ENCODE peak calls at places on chromosomes 1 and 21, in ten cellular contexts. Z is prostate gland, T is PC-3, W is HAP-1, V is foreskin fibroblast, I is astrocyte, C is lower lobe of right lung, U is IMR-90, B is ascending aorta, J is cardiac muscle cell. Q is an unnamed sample.

GRCh38 chr1:154579382-154579781 is 11.8 kb downstream of the CHRNB2 start:
- DNase-seq in B (no peak), C (no peak), T (no peak), I (no peak), W (no peak), J (no peak), U (no peak), Z (no peak), V (no peak), Q (no peak)

GRCh38 chr1:212475151-212475550 is 42.4 kb downstream of the NENF start:
- DNase-seq in T (no peak), U (no peak), J (no peak), C (no peak), Z (no peak), W (no peak), V (no peak), B (no peak), I (no peak), Q (no peak)

GRCh38 chr1:222801067-222801466 is 13.8 kb upstream of the DISP1 start:
- DNase-seq in J (no peak), T (no peak), Z (no peak), U (no peak), W (no peak), I (no peak), C (no peak), V (no peak), B (no peak), Q (no peak)

GRCh38 chr1:53413175-53414001 is 45.8 kb upstream of the DMRTB1 start:
- DNase-seq in I (peak), Z (no peak), T (peak), U (peak), B (no peak), C (no peak), V (no peak), W (no peak), J (no peak), Q (peak)

GRCh38 chr21:16534408-16535099 is 804.8 kb downstream of the USP25 start:
- DNase-seq in W (peak), I (peak), J (peak), C (no peak), B (peak), Z (peak), V (peak), T (no peak), U (peak), Q (no peak)

GRCh38 chr1:157577420-157577819 is 20.5 kb downstream of the FCRL4 start:
- DNase-seq in T (no peak), B (no peak), J (no peak), I (no peak), Z (no peak), U (no peak), V (no peak), W (no peak), C (no peak), Q (no peak)

GRCh38 chr1:24966121-24966723 is 36.1 kb upstream of the RUNX3 start:
- DNase-seq in Z (no peak), U (no peak), V (no peak), C (no peak), B (no peak), I (no peak), J (no peak), T (no peak), W (no peak), Q (no peak)

GRCh38 chr1:207911983-207912760 is 1.2 kb upstream of the CD34 start:
- DNase-seq in T (peak), V (no peak), I (no peak), B (no peak), J (no peak), Z (no peak), C (no peak), W (no peak), U (no peak), Q (no peak)

GRCh38 chr1:234616644-234617043 is 6.7 kb upstream of the IRF2BP2 start:
- DNase-seq in B (no peak), W (no peak), T (no peak), U (peak), V (no peak), J (no peak), C (no peak), I (peak), Z (no peak), Q (no peak)

GRCh38 chr1:241412646-241413045 is 55.6 kb upstream of the RGS7 start:
- DNase-seq in I (no peak), J (no peak), V (no peak), W (no peak), T (no peak), U (no peak), Z (no peak), B (no peak), C (no peak), Q (no peak)

GRCh38 chr21:40732998-40733397 is 114.0 kb downstream of the DSCAM start:
- DNase-seq in C (no peak), Z (no peak), V (no peak), I (no peak), J (no peak), W (no peak), U (no peak), B (no peak), T (no peak), Q (no peak)

GRCh38 chr1:12434174-12434573 is 183.8 kb downstream of the DHRS3 start:
- DNase-seq in B (peak), J (no peak), W (no peak), T (peak), C (no peak), U (peak), V (peak), Z (no peak), I (peak), Q (no peak)

GRCh38 chr1:16324456-16324890 is 27.8 kb downstream of the FBXO42 start:
- DNase-seq in V (peak), J (no peak), B (peak), W (no peak), T (peak), U (peak), C (no peak), Z (peak), I (peak), Q (peak)

GRCh38 chr1:18119289-18119688 is 11.7 kb downstream of the IGSF21 start:
- DNase-seq in B (no peak), U (no peak), T (no peak), C (no peak), I (no peak), Z (no peak), W (no peak), V (no peak), J (no peak), Q (no peak)

GRCh38 chr1:204507317-204508105 is 8.7 kb upstream of the MDM4 start:
- DNase-seq in J (peak), C (no peak), V (peak), T (peak), B (no peak), U (peak), W (peak), I (peak), Z (no peak), Q (no peak)

GRCh38 chr1:183982172-183982963 is 55.2 kb downstream of the COLGALT2 start:
- DNase-seq in I (no peak), T (no peak), J (no peak), V (no peak), U (no peak), Z (no peak), C (no peak), W (no peak), B (no peak), Q (no peak)

GRCh38 chr1:207935166-207935583 is 24.2 kb upstream of the CD34 start:
- DNase-seq in U (no peak), Z (no peak), I (no peak), V (no peak), T (no peak), J (no peak), C (no peak), W (no peak), B (no peak), Q (no peak)

GRCh38 chr21:45308211-45309068 is 20.7 kb upstream of the POFUT2 start:
- DNase-seq in V (no peak), C (peak), J (no peak), I (peak), B (no peak), U (peak), Z (no peak), W (no peak), T (no peak), Q (peak)

GRCh38 chr1:20448626-20449215 is 37.3 kb downstream of the CAMK2N1 start:
- DNase-seq in B (no peak), J (no peak), Z (no peak), T (no peak), W (no peak), C (no peak), U (no peak), I (no peak), V (no peak), Q (no peak)

GRCh38 chr1:9825101-9826074 is 1.6 kb upstream of the CLSTN1 start:
- DNase-seq in T (peak), W (no peak), B (peak), I (peak), C (peak), U (peak), Z (peak), V (peak), J (peak), Q (no peak)

GRCh38 chr1:214026985-214027384 is 39.2 kb downstream of the PROX1 start:
- DNase-seq in W (no peak), B (no peak), J (no peak), C (no peak), I (no peak), U (no peak), T (no peak), Z (no peak), V (no peak), Q (no peak)

GRCh38 chr1:36084502-36085115 is 715 bp downstream of the TEKT2 start:
- DNase-seq in T (no peak), B (no peak), I (no peak), C (no peak), Z (no peak), W (no peak), V (no peak), J (no peak), U (no peak), Q (no peak)

GRCh38 chr1:21665711-21666571 is 3.2 kb downstream of the RAP1GAP start:
- DNase-seq in I (no peak), W (no peak), T (peak), C (no peak), Z (no peak), U (peak), J (no peak), B (peak), V (no peak), Q (no peak)

GRCh38 chr1:235304549-235305451 is 23.2 kb downstream of the ARID4B start:
- DNase-seq in V (no peak), W (peak), J (no peak), U (peak), I (peak), T (no peak), C (no peak), B (no peak), Z (no peak), Q (no peak)

GRCh38 chr1:87330954-87331318 is 2.3 kb downstream of the LMO4 start:
- DNase-seq in U (no peak), J (peak), W (peak), Z (no peak), C (no peak), T (no peak), I (no peak), V (no peak), B (no peak), Q (no peak)

GRCh38 chr1:179824265-179824664 is 53.3 kb downstream of the TOR1AIP2 start:
- DNase-seq in Z (no peak), U (no peak), T (no peak), C (no peak), B (no peak), V (no peak), W (no peak), I (no peak), J (no peak), Q (no peak)

GRCh38 chr1:909861-910310 is 13.8 kb upstream of the SAMD11 start:
- DNase-seq in Z (no peak), W (no peak), U (no peak), C (no peak), V (no peak), I (no peak), B (peak), T (no peak), J (no peak), Q (no peak)

GRCh38 chr1:233868461-233868860 is 36.0 kb upstream of the SLC35F3 start:
- DNase-seq in T (no peak), B (no peak), C (no peak), Z (no peak), I (peak), U (no peak), V (no peak), J (no peak), W (no peak), Q (no peak)

GRCh38 chr1:226457307-226457712 is 49.4 kb upstream of the PARP1 start:
- DNase-seq in I (no peak), J (no peak), B (no peak), V (no peak), T (no peak), C (no peak), W (no peak), U (no peak), Z (no peak), Q (no peak)

GRCh38 chr1:26965628-26966027 is 5.4 kb upstream of the KDF1 start:
- DNase-seq in W (no peak), C (no peak), V (no peak), J (no peak), U (no peak), Z (no peak), I (no peak), B (no peak), T (no peak), Q (no peak)

GRCh38 chr1:2929335-2929734 is 91.9 kb upstream of the ACTRT2 start:
- DNase-seq in Z (no peak), U (no peak), J (no peak), W (no peak), V (no peak), T (no peak), I (no peak), C (no peak), B (no peak), Q (no peak)

GRCh38 chr1:197526736-197527371 is 248.4 kb downstream of the DENND1B start:
- DNase-seq in W (peak), T (peak), J (peak), I (peak), B (no peak), Z (no peak), V (no peak), C (no peak), U (peak), Q (peak)

GRCh38 chr1:203915811-203916210 is 54.4 kb downstream of the SNRPE start:
- DNase-seq in Z (no peak), U (peak), V (peak), I (peak), W (no peak), C (no peak), B (no peak), J (no peak), T (peak), Q (peak)

GRCh38 chr1:30307182-30307581 is 416.2 kb downstream of the MATN1 start:
- DNase-seq in W (no peak), Z (no peak), V (no peak), T (no peak), C (no peak), J (no peak), I (no peak), U (no peak), B (peak), Q (no peak)

GRCh38 chr1:5949074-5949760 is 43.0 kb downstream of the NPHP4 start:
- DNase-seq in U (no peak), Z (no peak), C (no peak), B (peak), J (no peak), I (no peak), V (no peak), W (no peak), T (peak), Q (no peak)

GRCh38 chr1:159705251-159705910 is 9.0 kb downstream of the CRP start:
- DNase-seq in U (no peak), T (no peak), I (no peak), B (no peak), V (no peak), Z (no peak), W (no peak), C (no peak), J (no peak), Q (no peak)

GRCh38 chr1:150563340-150564038 is 14.3 kb downstream of the ADAMTSL4 start:
- DNase-seq in J (no peak), Z (peak), C (peak), W (no peak), B (no peak), T (peak), V (no peak), U (peak), I (no peak), Q (no peak)

GRCh38 chr1:165228111-165228655 is 128.3 kb downstream of the LMX1A start:
- DNase-seq in B (no peak), W (no peak), C (no peak), I (no peak), T (no peak), Z (no peak), U (no peak), V (no peak), J (no peak), Q (no peak)

GRCh38 chr1:114715952-114716303 is 643 bp downstream of the NRAS start:
- DNase-seq in I (peak), Z (no peak), B (no peak), J (no peak), W (no peak), T (no peak), U (no peak), V (no peak), C (no peak), Q (no peak)

GRCh38 chr1:83692524-83693336 is 306.2 kb downstream of the TTLL7 start:
- DNase-seq in T (peak), U (peak), C (no peak), Z (no peak), B (no peak), V (peak), I (peak), W (peak), J (peak), Q (no peak)

GRCh38 chr1:83697220-83697619 is 301.7 kb downstream of the TTLL7 start:
- DNase-seq in B (no peak), U (no peak), J (no peak), C (no peak), T (no peak), Z (no peak), I (no peak), W (no peak), V (no peak), Q (no peak)

GRCh38 chr1:83689900-83690868 is 308.7 kb downstream of the TTLL7 start:
- DNase-seq in Z (no peak), B (no peak), C (no peak), U (no peak), T (no peak), J (no peak), V (no peak), W (no peak), I (peak), Q (no peak)

GRCh38 chr1:83694449-83694848 is 304.5 kb downstream of the TTLL7 start:
- DNase-seq in U (no peak), W (peak), J (peak), C (no peak), B (no peak), Z (no peak), I (no peak), T (no peak), V (no peak), Q (no peak)

GRCh38 chr1:83693409-83694126 is 305.4 kb downstream of the TTLL7 start:
- DNase-seq in Z (no peak), T (no peak), U (no peak), V (no peak), J (peak), C (no peak), W (peak), I (peak), B (no peak), Q (no peak)
- H3K4me3 ChIP-seq in Z (peak), T (no peak), U (no peak), V (peak), J (peak), C (peak), W (no peak), I (no peak), B (peak), Q (no peak)

GRCh38 chr21:43866233-43866632 is 1.2 kb downstream of the AGPAT3 start:
- DNase-seq in T (peak), U (peak), I (peak), C (no peak), V (peak), B (no peak), W (peak), Z (peak), J (peak), Q (no peak)

GRCh38 chr21:43866659-43867331 is 1.8 kb downstream of the AGPAT3 start:
- DNase-seq in B (no peak), I (no peak), J (no peak), C (no peak), Z (peak), T (peak), U (no peak), W (no peak), V (no peak), Q (no peak)

GRCh38 chr21:43868461-43868860 is 3.4 kb downstream of the AGPAT3 start:
- DNase-seq in I (no peak), B (no peak), J (no peak), Z (no peak), C (no peak), V (no peak), T (peak), U (no peak), W (no peak), Q (no peak)

GRCh38 chr21:43867936-43868335 is 2.9 kb downstream of the AGPAT3 start:
- DNase-seq in W (no peak), C (no peak), J (no peak), I (no peak), B (no peak), Z (no peak), V (no peak), T (no peak), U (no peak), Q (no peak)

DNA sequence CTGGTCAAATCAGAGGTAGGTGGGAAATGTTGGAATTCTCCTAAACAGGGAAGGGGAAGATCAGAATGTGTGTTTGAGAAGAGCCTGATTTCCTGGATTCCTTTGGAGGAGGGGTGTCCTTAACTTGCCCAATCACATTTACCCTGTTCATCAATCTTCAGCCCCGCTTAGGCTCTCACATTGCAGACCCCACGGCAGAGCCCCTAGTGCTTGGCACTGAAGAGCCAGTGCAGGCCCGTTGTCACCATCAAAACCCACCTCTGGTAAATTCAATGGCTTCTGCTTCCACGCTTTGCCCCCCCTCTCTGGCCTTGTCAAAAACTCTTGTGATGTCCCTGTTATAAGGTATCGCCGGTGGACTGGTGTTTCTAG is 2.3 kb downstream of the AGPAT3 start:
- DNase-seq in W (no peak), J (no peak), V (no peak), T (no peak), B (no peak), C (no peak), I (no peak), U (no peak), Z (no peak), Q (no peak)
- H3K4me3 ChIP-seq in W (no peak), J (no peak), V (peak), T (peak), B (no peak), C (peak), I (no peak), U (no peak), Z (no peak), Q (no peak)

DNA sequence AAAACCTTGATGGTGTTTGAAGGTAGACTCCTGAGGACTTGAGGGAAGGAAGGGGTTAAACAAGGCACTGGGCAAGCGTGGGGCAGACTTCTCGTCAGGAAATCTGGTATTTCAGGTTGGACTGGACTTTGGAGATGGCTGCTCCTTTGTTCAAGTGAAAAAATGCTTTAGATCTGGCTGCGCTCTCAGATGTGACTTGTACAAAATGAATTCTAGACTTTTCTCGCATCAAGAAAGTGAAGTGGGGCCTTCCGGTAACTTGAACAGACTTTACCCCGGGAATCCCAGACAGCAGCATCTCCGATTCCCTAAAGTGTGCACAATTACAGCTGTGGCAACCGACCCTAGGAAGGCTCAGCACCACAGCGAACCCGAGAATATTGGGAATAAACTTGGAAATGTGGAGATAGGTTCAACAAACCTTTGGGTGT is 44.3 kb upstream of the ERRFI1 start:
- DNase-seq in V (no peak), C (no peak), J (no peak), I (no peak), Z (peak), U (no peak), W (no peak), T (peak), B (no peak), Q (no peak)
- H3K4me3 ChIP-seq in V (no peak), C (no peak), J (no peak), I (no peak), Z (no peak), U (no peak), W (no peak), T (peak), B (no peak), Q (no peak)

DNA sequence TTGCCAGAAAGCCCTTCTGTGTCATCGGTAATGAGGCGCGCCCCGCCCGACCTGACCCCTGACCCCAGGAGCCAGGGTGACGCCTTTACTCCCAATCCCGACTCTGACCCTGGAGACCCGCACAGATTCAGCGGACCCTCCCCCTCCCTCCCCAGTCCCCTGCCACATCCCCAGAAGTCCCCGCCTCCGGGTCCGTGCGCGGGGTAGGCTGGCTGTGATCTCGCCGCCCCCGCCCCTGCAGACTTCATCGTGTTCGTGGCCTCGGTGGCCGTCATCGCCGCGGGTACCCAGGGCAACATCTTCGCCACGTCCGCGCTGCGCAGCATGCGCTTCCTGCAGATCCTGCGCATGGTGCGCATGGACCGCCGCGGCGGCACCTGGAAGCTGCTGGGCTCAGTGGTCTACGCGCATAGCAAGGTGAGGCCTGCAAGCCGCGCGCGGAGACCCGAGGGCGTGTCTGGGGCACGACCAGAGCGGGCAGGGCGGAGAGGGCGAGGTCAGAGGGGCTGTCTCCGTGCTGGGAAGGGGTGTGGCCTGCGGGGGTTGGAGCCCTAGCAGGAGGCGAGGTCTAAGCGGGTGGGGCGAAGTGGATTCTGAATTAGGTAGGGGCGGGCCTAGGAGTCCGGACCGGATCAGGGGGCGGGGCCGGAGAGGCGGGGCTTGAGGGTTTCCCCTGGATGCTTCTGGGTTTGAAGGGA is 34.8 kb downstream of the KCNQ4 start:
- DNase-seq in J (peak), B (no peak), W (no peak), Z (peak), C (peak), U (no peak), T (no peak), V (peak), I (no peak), Q (no peak)
- H3K4me3 ChIP-seq in J (peak), B (peak), W (no peak), Z (peak), C (peak), U (peak), T (no peak), V (peak), I (peak), Q (peak)